ENCODE peak calls at places on chromosomes 2 and 18, in seven cellular contexts. K, F, E, G, J, R and X are unnamed samples.

GRCh38 chr2:55239656-55240222 is 7.3 kb downstream of the RPS27A start:
- DNase-seq in K (no peak), F (no peak), E (no peak), G (no peak), J (no peak), R (no peak), X (no peak)

GRCh38 chr2:38509322-38509946 is 93.3 kb downstream of the HNRNPLL start:
- DNase-seq in K (no peak), F (peak), E (peak), G (peak), J (no peak), R (no peak), X (no peak)

GRCh38 chr2:7203056-7203467 is 285.9 kb downstream of the RNF144A start:
- DNase-seq in K (peak), F (peak), E (peak), G (peak), J (peak), R (peak), X (peak)

GRCh38 chr2:71100195-71100964 is 29.6 kb downstream of the MCEE start:
- DNase-seq in K (peak), F (peak), E (peak), G (peak), J (peak), R (peak), X (peak)

GRCh38 chr18:73340135-73340934 is 472.5 kb upstream of the NETO1 start:
- DNase-seq in K (no peak), F (peak), E (no peak), G (no peak), J (no peak), R (no peak), X (no peak)

GRCh38 chr2:98894331-98895000 is 41.6 kb downstream of the CRACDL start:
- DNase-seq in K (no peak), F (no peak), E (no peak), G (no peak), J (no peak), R (no peak), X (no peak)

GRCh38 chr18:43936176-43936575 is 658.9 kb upstream of the SYT4 start:
- DNase-seq in K (no peak), F (no peak), E (no peak), G (no peak), J (no peak), R (no peak), X (no peak)

GRCh38 chr2:219308142-219309093 is 783 bp downstream of the PTPRN start:
- DNase-seq in K (no peak), F (peak), E (peak), G (no peak), J (peak), R (peak), X (peak)

GRCh38 chr18:9730786-9731185 is 22.7 kb downstream of the RAB31 start:
- DNase-seq in K (no peak), F (no peak), E (no peak), G (no peak), J (no peak), R (no peak), X (no peak)